ENCODE peak calls at places on chromosomes 16 and 17, in nine cellular contexts. D is mesenchymal stem cell; K is activated CD8-positive, alpha-beta T cell treated with anti-CD3 and anti-CD28 coated beads, Interleukin-2, amount 10 ng/mL, durations not matched to agents 7 days and 5 days; O is stimulated activated CD4-positive, alpha-beta T cell treated with anti-CD3 and anti-CD28 coated beads, TNF-alpha, amount 100 ng/mL, for 48 hours; T is H9; N is heart right ventricle; I is AG09319; W is upper lobe of right lung; P is NT2/D1. S is an unnamed sample.

GRCh38 chr16:85396879-85397871 is 215.9 kb upstream of the GSE1 start:
- DNase-seq in D (peak), K (no peak), O (no peak), T (peak), N (peak), I (no peak), W (peak), P (no peak), S (no peak)

GRCh38 chr17:74340470-74341023 is 14.5 kb downstream of the KIF19 start:
- DNase-seq in D (no peak), K (no peak), O (no peak), T (no peak), N (no peak), I (no peak), W (no peak), P (no peak), S (no peak)

GRCh38 chr17:69639096-69639495 is 224.6 kb downstream of the MAP2K6 start:
- DNase-seq in D (no peak), K (no peak), O (no peak), T (no peak), N (no peak), I (no peak), W (no peak), P (no peak), S (no peak)

GRCh38 chr17:80645706-80646325 is 101.2 kb downstream of the RPTOR start:
- DNase-seq in D (no peak), K (no peak), O (no peak), T (no peak), N (no peak), I (no peak), W (no peak), P (no peak), S (no peak)

GRCh38 chr16:72956124-72957064 is 91.5 kb downstream of the ZFHX3 start:
- DNase-seq in D (no peak), K (no peak), O (no peak), T (no peak), N (no peak), I (no peak), W (no peak), P (no peak), S (peak)

GRCh38 chr17:81667754-81668153 is 1.2 kb downstream of the CCDC137 start:
- DNase-seq in D (no peak), K (no peak), O (no peak), T (peak), N (no peak), I (no peak), W (no peak), P (no peak), S (no peak)

GRCh38 chr17:81735181-81736102 is 23.4 kb downstream of the SLC25A10 start:
- DNase-seq in D (peak), K (peak), O (no peak), T (no peak), N (no peak), I (no peak), W (peak), P (no peak), S (no peak)

GRCh38 chr17:57629470-57629869 is 115.6 kb downstream of the CCDC182 start:
- DNase-seq in D (no peak), K (no peak), O (no peak), T (no peak), N (no peak), I (no peak), W (peak), P (no peak), S (no peak)

GRCh38 chr16:9091867-9092281 is 430 bp downstream of the HAPSTR1 start:
- DNase-seq in D (peak), K (peak), O (no peak), T (no peak), N (no peak), I (no peak), W (peak), P (no peak), S (peak)

GRCh38 chr16:84281077-84281476 is 13.6 kb upstream of the WFDC1 start:
- DNase-seq in D (peak), K (no peak), O (no peak), T (peak), N (no peak), I (no peak), W (no peak), P (no peak), S (no peak)

GRCh38 chr16:8458481-8458880 is 131.8 kb downstream of the TMEM114 start:
- DNase-seq in D (no peak), K (no peak), O (no peak), T (no peak), N (no peak), I (no peak), W (no peak), P (no peak), S (no peak)

GRCh38 chr16:48318630-48319029 is 66.6 kb downstream of the SIAH1 start:
- DNase-seq in D (peak), K (peak), O (no peak), T (peak), N (no peak), I (no peak), W (no peak), P (peak), S (peak)

S was measured in fibroblast of gingiva.